ENCODE peak calls at places on chromosome 11, in seven cellular contexts. C is activated T-cell treated with anti-CD3 and anti-CD28 coated beads for 1 hour, L is HFF-Myc, D is COR-L47, U is cardiac fibroblast, M is body of pancreas, G is lung microvascular endothelial cell. Z is an unnamed sample.

GRCh38 chr11:80414766-80415165 is 973.9 kb upstream of the TENM4 start:
- DNase-seq in U (peak), L (no peak), C (no peak), D (no peak), M (no peak), G (no peak), Z (no peak)

GRCh38 chr11:126607776-126608625 is 252.5 kb downstream of the ST3GAL4 start:
- DNase-seq in M (no peak), L (no peak), G (no peak), D (peak), C (no peak), U (no peak), Z (no peak)

GRCh38 chr11:60919320-60919719 is 4.9 kb upstream of the TMEM132A start:
- DNase-seq in U (no peak), C (no peak), D (no peak), G (peak), M (no peak), L (no peak), Z (no peak)

GRCh38 chr11:10294289-10294953 is 402 bp upstream of the SBF2 start:
- DNase-seq in C (no peak), G (peak), D (peak), L (no peak), U (peak), M (peak), Z (no peak)

GRCh38 chr11:47507868-47508594 is 44.9 kb downstream of the CELF1 start:
- DNase-seq in D (no peak), G (no peak), C (no peak), U (no peak), L (no peak), M (no peak), Z (no peak)

GRCh38 chr11:133801356-133801755 is 44.0 kb downstream of the SPATA19 start:
- DNase-seq in L (no peak), U (no peak), D (no peak), G (no peak), C (no peak), M (no peak), Z (no peak)

GRCh38 chr11:73752216-73752867 is 8.5 kb downstream of the RAB6A start:
- DNase-seq in U (no peak), M (no peak), L (no peak), D (no peak), C (no peak), G (no peak), Z (peak)

GRCh38 chr11:117197516-117198456 is 1.4 kb upstream of the TAGLN start:
- DNase-seq in U (peak), C (no peak), G (peak), D (no peak), M (peak), L (no peak), Z (no peak)

GRCh38 chr11:6323291-6323905 is 3.1 kb upstream of the CAVIN3 start:
- DNase-seq in L (no peak), D (peak), G (no peak), C (no peak), U (no peak), M (peak), Z (no peak)

GRCh38 chr11:61895046-61895717 is 3.8 kb upstream of the FADS3 start:
- DNase-seq in U (no peak), D (no peak), L (no peak), C (no peak), G (no peak), M (no peak), Z (no peak)

GRCh38 chr11:126061707-126062678 is 673 bp downstream of the CDON start:
- DNase-seq in G (peak), U (peak), D (peak), C (peak), L (no peak), M (peak), Z (no peak)

GRCh38 chr11:19243143-19243542 is 2.4 kb upstream of the E2F8 start:
- DNase-seq in U (no peak), C (no peak), D (no peak), M (no peak), G (no peak), L (no peak), Z (no peak)

GRCh38 chr11:73726825-73727224 is 34.0 kb downstream of the RAB6A start:
- DNase-seq in D (no peak), U (no peak), G (no peak), C (no peak), L (no peak), M (no peak), Z (no peak)

GRCh38 chr11:23865341-23865975 is 631.4 kb upstream of the LUZP2 start:
- DNase-seq in G (no peak), C (no peak), U (no peak), L (no peak), M (no peak), D (no peak), Z (no peak)

GRCh38 chr11:130212431-130212961 is 52.9 kb downstream of the ST14 start:
- DNase-seq in U (no peak), C (no peak), L (no peak), D (no peak), G (no peak), M (peak), Z (no peak)

GRCh38 chr11:61732705-61733104 is 19.7 kb upstream of the MYRF start:
- DNase-seq in G (peak), L (no peak), M (no peak), U (peak), C (no peak), D (no peak), Z (no peak)

GRCh38 chr11:125072210-125072960 is 9.3 kb downstream of the SLC37A2 start:
- DNase-seq in C (no peak), D (no peak), G (no peak), M (no peak), L (no peak), U (no peak), Z (no peak)

GRCh38 chr11:134562941-134563471 is 151.0 kb upstream of the B3GAT1 start:
- DNase-seq in D (no peak), C (no peak), M (no peak), U (no peak), G (no peak), L (no peak), Z (no peak)

GRCh38 chr11:88103337-88104206 is 71.7 kb downstream of the RAB38 start:
- DNase-seq in G (peak), D (peak), U (peak), L (peak), M (peak), C (no peak), Z (peak)

GRCh38 chr11:36431429-36432092 is 78.5 kb downstream of the TRAF6 start:
- DNase-seq in L (peak), G (peak), C (no peak), M (no peak), U (peak), D (no peak), Z (peak)

GRCh38 chr11:71420455-71421241 is 27.5 kb downstream of the DHCR7 start:
- DNase-seq in M (peak), L (no peak), U (peak), C (no peak), G (peak), D (peak), Z (no peak)

GRCh38 chr11:29306527-29306926 is 710.3 kb downstream of the KCNA4 start:
- DNase-seq in M (no peak), C (no peak), L (no peak), U (peak), G (peak), D (no peak), Z (peak)

GRCh38 chr11:65419460-65419772 is 3.2 kb upstream of the NEAT1 start:
- DNase-seq in G (no peak), U (no peak), D (no peak), L (no peak), M (no peak), C (no peak), Z (no peak)

GRCh38 chr11:69442807-69443137 is 38.7 kb upstream of the LINC01488 start:
- DNase-seq in L (peak), U (peak), M (peak), G (peak), C (no peak), D (no peak), Z (no peak)

GRCh38 chr11:212150-213100 is 4.9 kb downstream of the RIC8A start:
- DNase-seq in M (no peak), L (no peak), U (no peak), D (no peak), G (no peak), C (no peak), Z (no peak)

GRCh38 chr11:393219-394033 is 583 bp upstream of the PKP3 start:
- DNase-seq in D (no peak), M (no peak), G (peak), L (no peak), U (peak), C (no peak), Z (no peak)

GRCh38 chr11:105852427-105852826 is 169.6 kb downstream of the MSANTD4 start:
- DNase-seq in U (no peak), D (no peak), M (no peak), G (no peak), L (no peak), C (no peak), Z (no peak)

GRCh38 chr11:92495107-92495793 is 270.6 kb downstream of the FAT3 start:
- DNase-seq in D (no peak), M (peak), U (no peak), G (no peak), C (no peak), L (no peak), Z (no peak)

GRCh38 chr11:69535928-69536327 is 54.5 kb downstream of the LINC01488 start:
- DNase-seq in U (no peak), M (no peak), C (no peak), G (no peak), L (no peak), D (no peak), Z (no peak)

GRCh38 chr11:35387341-35387982 is 31.9 kb downstream of the SLC1A2 start:
- DNase-seq in L (no peak), U (peak), D (no peak), C (no peak), M (no peak), G (peak), Z (peak)

GRCh38 chr11:5297671-5298070 is 4.1 kb downstream of the OR51B4 start:
- DNase-seq in D (no peak), L (no peak), U (peak), M (no peak), C (no peak), G (no peak), Z (no peak)